ENCODE peak calls at places on chromosomes 6 and 20, in six cellular contexts. U, I, O, R, P and L are unnamed samples.

GRCh38 chr6:39901116-39901655 is 33.1 kb downstream of the MOCS1 start:
- DNase-seq in U (no peak), I (peak; percentile 56), O (no peak), R (no peak), P (no peak), L (no peak)

GRCh38 chr6:16239090-16239797 is 857 bp downstream of the GMPR start:
- DNase-seq in U (peak; percentile 80), I (peak; percentile 88), O (peak; percentile 70), R (no peak), P (no peak), L (peak; percentile 86)

GRCh38 chr6:99810942-99811633 is 182.9 kb downstream of the MCHR2 start:
- DNase-seq in U (no peak), I (no peak), O (peak; percentile 39), R (no peak), P (no peak), L (no peak)

GRCh38 chr6:15606347-15606746 is 56.5 kb downstream of the DTNBP1 start:
- DNase-seq in U (no peak), I (no peak), O (no peak), R (no peak), P (no peak), L (no peak)

GRCh38 chr6:5146396-5146795 is 61.3 kb downstream of the PPP1R3G start:
- DNase-seq in U (no peak), I (no peak), O (no peak), R (no peak), P (no peak), L (no peak)

GRCh38 chr6:158661156-158661555 is 11.3 kb downstream of the SYTL3 start:
- DNase-seq in U (no peak), I (peak; percentile 6), O (no peak), R (no peak), P (no peak), L (no peak)

GRCh38 chr20:10701607-10702006 is 27.8 kb upstream of the JAG1 start:
- DNase-seq in U (no peak), I (no peak), O (no peak), R (no peak), P (no peak), L (no peak)

GRCh38 chr6:66522864-66523263 is 815.8 kb upstream of the EYS start:
- DNase-seq in U (no peak), I (no peak), O (no peak), R (no peak), P (no peak), L (no peak)

GRCh38 chr6:151963001-151963400 is 155.5 kb downstream of the ESR1 start:
- DNase-seq in U (no peak), I (no peak), O (no peak), R (no peak), P (no peak), L (no peak)

GRCh38 chr20:52439385-52439784 is 247.8 kb upstream of the ZFP64 start:
- DNase-seq in U (no peak), I (no peak), O (no peak), R (no peak), P (no peak), L (no peak)

GRCh38 chr6:38542031-38542430 is 97.7 kb downstream of the BTBD9 start:
- DNase-seq in U (no peak), I (no peak), O (no peak), R (no peak), P (no peak), L (no peak)

GRCh38 chr6:55668625-55669024 is 89.6 kb upstream of the HMGCLL1 start:
- DNase-seq in U (no peak), I (no peak), O (no peak), R (no peak), P (no peak), L (no peak)

GRCh38 chr6:54525731-54526130 is 217.5 kb downstream of the TINAG start:
- DNase-seq in U (no peak), I (no peak), O (no peak), R (no peak), P (no peak), L (no peak)

GRCh38 chr6:131976545-131977061 is 25.4 kb upstream of the CCN2 start:
- DNase-seq in U (no peak), I (no peak), O (no peak), R (peak; percentile 98), P (no peak), L (no peak)

GRCh38 chr6:71082033-71082620 is 125.3 kb upstream of the B3GAT2 start:
- DNase-seq in U (no peak), I (no peak), O (no peak), R (no peak), P (no peak), L (no peak)

GRCh38 chr20:55881204-55881603 is 124.1 kb downstream of the CBLN4 start:
- DNase-seq in U (no peak), I (no peak), O (no peak), R (no peak), P (no peak), L (no peak)

GRCh38 chr6:33075208-33075567 is 602 bp upstream of the HLA-DPB1 start:
- DNase-seq in U (no peak), I (no peak), O (no peak), R (no peak), P (no peak), L (no peak)

GRCh38 chr6:33072508-33073100 is 845 bp downstream of the HLA-DPA1 start:
- DNase-seq in U (no peak), I (no peak), O (no peak), R (no peak), P (no peak), L (no peak)

GRCh38 chr6:33071579-33071978 is 1.9 kb downstream of the HLA-DPA1 start:
- DNase-seq in U (no peak), I (no peak), O (no peak), R (no peak), P (no peak), L (no peak)

GRCh38 chr6:33075568-33076405 is at the start of gene HLA-DPB1:
- DNase-seq in U (no peak), I (no peak), O (no peak), R (peak; percentile 20), P (no peak), L (no peak)

DNA sequence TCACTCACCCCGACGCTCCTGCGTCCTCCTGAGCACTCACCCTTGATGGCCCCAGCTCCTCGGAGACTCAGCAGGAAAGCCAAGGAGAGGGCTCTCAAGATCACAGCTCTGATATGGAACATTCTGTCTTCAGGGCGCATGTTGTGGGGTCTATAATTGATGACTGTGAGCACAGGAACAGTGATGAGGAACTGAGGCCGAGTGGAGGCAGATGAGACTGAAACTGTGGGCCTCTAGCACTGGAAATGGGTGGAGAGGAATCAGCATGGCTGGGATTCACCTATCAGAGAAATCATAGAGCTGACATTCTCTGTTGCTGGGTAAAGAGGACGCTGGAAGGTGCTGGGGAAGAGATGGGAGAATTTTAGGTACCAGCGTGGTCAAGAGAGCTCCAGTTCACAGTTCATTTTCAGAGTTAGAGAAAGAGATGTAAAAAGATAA is at the start of gene HLA-DPA1:
- DNase-seq in U (peak; percentile 63), I (no peak), O (peak; percentile 64), R (no peak), P (no peak), L (no peak)
- TF ChIP-seq POLR2AphosphoS5 in U (no peak), I (peak; percentile 84), O (peak; percentile 70), R (no peak), P (no peak), L (peak; percentile 52)

GRCh38 chr6:35719830-35720733 is 16.8 kb upstream of the ARMC12 start:
- DNase-seq in U (no peak), I (peak; percentile 79), O (peak; percentile 50), R (no peak), P (no peak), L (no peak)
- H3K27ac ChIP-seq in U (peak overlapping the region; percentile 100), I (peak overlapping the region; percentile 84), O (peak overlapping the region; percentile 75), R (no peak overlapping the region), P (no peak overlapping the region), L (peak overlapping the region; percentile 99)

GRCh38 chr20:48689874-48690571 is 137.8 kb downstream of the PREX1 start:
- DNase-seq in U (no peak), I (no peak), O (no peak), R (no peak), P (no peak), L (no peak)

GRCh38 chr20:48688579-48688978 is 139.2 kb downstream of the PREX1 start:
- DNase-seq in U (no peak), I (no peak), O (no peak), R (no peak), P (no peak), L (no peak)

GRCh38 chr20:48689388-48689787 is 138.4 kb downstream of the PREX1 start:
- DNase-seq in U (no peak), I (no peak), O (no peak), R (no peak), P (no peak), L (no peak)

GRCh38 chr20:48691523-48691922 is 136.3 kb downstream of the PREX1 start:
- DNase-seq in U (no peak), I (no peak), O (no peak), R (no peak), P (no peak), L (no peak)

DNA sequence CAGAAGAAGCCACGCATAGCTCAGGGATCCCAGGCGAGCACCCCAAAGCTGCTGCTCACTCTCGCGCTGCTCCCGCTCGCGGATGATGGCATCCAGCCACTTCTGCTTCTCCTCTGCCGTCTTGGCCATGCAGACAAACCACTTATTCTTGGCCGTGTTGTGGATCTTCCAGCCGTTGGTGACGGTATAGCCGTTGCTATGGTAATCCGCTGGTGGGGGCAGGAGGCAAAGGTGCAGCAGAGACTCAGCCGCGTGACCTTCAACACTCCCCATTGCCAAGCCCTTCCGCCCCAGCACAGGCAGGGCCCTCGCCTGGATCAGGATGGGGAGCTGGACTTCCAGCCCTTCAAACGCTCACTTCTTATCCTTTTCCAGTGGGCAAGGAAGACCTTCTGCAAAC is 136.9 kb downstream of the PREX1 start:
- DNase-seq in U (no peak), I (no peak), O (peak; percentile 78), R (no peak), P (no peak), L (no peak)
- TF ChIP-seq POLR2A in U (no peak), I (no peak), O (peak; percentile 62), R (no peak), P (no peak), L (no peak)

GRCh38 chr20:22711981-22712755 is 127.8 kb upstream of the FOXA2 start:
- DNase-seq in U (no peak), I (no peak), O (no peak), R (no peak), P (no peak), L (no peak)

GRCh38 chr20:22717466-22717865 is 133.1 kb upstream of the FOXA2 start:
- DNase-seq in U (peak; percentile 32), I (no peak), O (peak; percentile 56), R (no peak), P (no peak), L (no peak)

GRCh38 chr20:22720206-22720605 is 135.8 kb upstream of the FOXA2 start:
- DNase-seq in U (no peak), I (no peak), O (no peak), R (no peak), P (no peak), L (no peak)

GRCh38 chr20:22719250-22719649 is 134.9 kb upstream of the FOXA2 start:
- DNase-seq in U (peak; percentile 36), I (no peak), O (peak; percentile 22), R (no peak), P (no peak), L (no peak)

DNA sequence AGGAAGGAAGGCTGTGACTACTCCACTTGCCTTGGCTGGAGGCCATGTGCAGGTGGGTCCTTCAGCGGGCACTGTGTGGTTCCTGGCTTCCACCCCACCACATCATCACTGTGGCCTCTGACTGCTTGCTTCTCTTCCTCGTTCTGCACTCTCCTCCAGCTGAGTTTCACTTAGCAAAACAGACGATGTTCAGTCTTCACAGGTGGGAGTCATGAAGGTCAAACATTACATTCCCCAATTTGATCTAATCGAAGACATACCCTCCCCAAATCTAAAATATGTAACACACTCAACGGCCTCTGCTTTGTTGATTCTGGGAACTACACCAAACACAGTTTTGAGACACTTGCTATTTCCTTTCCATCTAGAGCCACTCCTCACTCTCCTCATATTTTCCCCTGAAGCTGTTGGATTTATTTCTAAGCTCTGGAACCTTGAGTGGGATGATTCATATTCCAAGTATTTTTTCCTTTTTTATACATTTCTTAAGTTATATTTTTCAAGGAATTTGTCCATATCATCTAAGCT is 132.5 kb upstream of the FOXA2 start:
- DNase-seq in U (peak; percentile 46), I (no peak), O (no peak), R (no peak), P (no peak), L (no peak)
- TF ChIP-seq POLR2AphosphoS5 in U (no peak), I (no peak), O (no peak), R (no peak), P (no peak), L (no peak)